ENCODE peak calls at places on chromosomes 4 and X, in nine cellular contexts. R is NCI-H2081; Z is stimulated activated CD8-positive, alpha-beta memory T cell treated with anti-CD3 and anti-CD28 coated beads, Interleukin-15, amount 100 ng/mL, for 1 hour; E is astrocyte of the cerebellum; B is stimulated activated naive B cell treated with anti-CD40 and anti-IgM and Interleukin-4, amounts not matched to agents 10 μg/mL and 1 μg/mL and 100 μg/mL, for 72 hours; V is AG09309; Y is NAMALWA; G is SK-N-MC; O is activated T-cell treated with anti-CD3 and anti-CD28 coated beads, Interleukin-2, amount 50 U/mL, for 72 hours. A is an unnamed sample.

GRCh38 chr4:182925298-182925738 is 8.1 kb upstream of the DCTD start:
- DNase-seq in G (no peak), O (peak), Z (peak), E (peak), B (peak), Y (peak), V (no peak), R (peak), A (peak)

GRCh38 chr4:107809236-107809635 is 15.5 kb upstream of the SGMS2 start:
- DNase-seq in O (no peak), G (no peak), V (no peak), Z (no peak), E (no peak), R (no peak), B (no peak), Y (no peak), A (no peak)

GRCh38 chrX:130413415-130413814 is 11.6 kb downstream of the RBMX2 start:
- DNase-seq in B (no peak), O (no peak), G (no peak), R (no peak), V (no peak), E (no peak), Z (no peak), Y (no peak), A (peak)

GRCh38 chrX:39613508-39613921 is 484.2 kb downstream of the BCOR start:
- DNase-seq in R (peak), V (no peak), Y (no peak), Z (no peak), G (no peak), E (no peak), O (no peak), B (peak), A (no peak)

GRCh38 chr4:95426455-95426854 is 122.3 kb downstream of the UNC5C start:
- DNase-seq in Y (no peak), E (no peak), R (no peak), G (no peak), O (no peak), B (no peak), V (no peak), Z (no peak), A (peak)

GRCh38 chr4:28279249-28279648 is 1418.6 kb downstream of the STIM2 start:
- DNase-seq in E (no peak), Z (no peak), G (no peak), V (no peak), Y (no peak), O (no peak), R (no peak), B (no peak), A (no peak)

GRCh38 chrX:151973262-151973661 is 1.2 kb downstream of the GABRE start:
- DNase-seq in B (no peak), Y (no peak), E (no peak), G (no peak), Z (no peak), V (no peak), O (no peak), R (no peak), A (no peak)

GRCh38 chr4:71287305-71287704 is 51.5 kb upstream of the SLC4A4 start:
- DNase-seq in Z (no peak), O (no peak), V (no peak), B (no peak), R (no peak), G (no peak), Y (no peak), E (no peak), A (no peak)

GRCh38 chr4:33160126-33160525 is 2440.0 kb downstream of the PCDH7 start:
- DNase-seq in B (no peak), R (peak), G (no peak), Y (peak), V (peak), Z (no peak), E (no peak), O (no peak), A (peak)

GRCh38 chr4:170423137-170423536 is 333.4 kb upstream of the AADAT start:
- DNase-seq in G (no peak), E (peak), R (no peak), Z (no peak), B (no peak), Y (no peak), V (no peak), O (no peak), A (no peak)

GRCh38 chr4:153759407-153760226 is at the start of gene RNF175:
- DNase-seq in R (peak), V (no peak), G (no peak), B (no peak), E (no peak), O (peak), Z (no peak), Y (no peak), A (no peak)

GRCh38 chr4:137961051-137961438 is 281.1 kb downstream of the SLC7A11 start:
- DNase-seq in G (peak), B (no peak), Y (no peak), R (no peak), V (peak), O (no peak), E (no peak), Z (no peak), A (no peak)

GRCh38 chr4:138689593-138689992 is 326.0 kb upstream of the NOCT start:
- DNase-seq in Z (no peak), E (no peak), O (no peak), G (no peak), R (no peak), B (no peak), V (no peak), Y (no peak), A (no peak)

GRCh38 chrX:44871114-44871645 is 1.8 kb upstream of the KDM6A start:
- DNase-seq in Y (no peak), B (no peak), V (no peak), E (no peak), Z (no peak), R (peak), O (no peak), G (no peak), A (peak)

GRCh38 chr4:48290146-48290772 is 20.6 kb upstream of the TEC start:
- DNase-seq in B (no peak), Y (peak), Z (no peak), O (peak), R (peak), V (no peak), E (no peak), G (no peak), A (peak)

GRCh38 chrX:17591741-17592110 is 145.6 kb upstream of the SCML1 start:
- DNase-seq in B (no peak), E (peak), R (no peak), O (peak), Z (no peak), V (peak), Y (no peak), G (no peak), A (peak)

GRCh38 chr4:1365271-1366178 is 18.5 kb downstream of the UVSSA start:
- DNase-seq in G (no peak), Z (no peak), B (no peak), Y (peak), R (peak), E (no peak), V (no peak), O (no peak), A (no peak)

A was measured in OCI-M1.